ENCODE peak calls at places on chromosomes 13 and 19, in seven cellular contexts. G is brain microvascular endothelial cell, H is NB4, N is HFF-Myc, J is pancreas, D is AG04450, U is cardiac muscle cell. E is an unnamed sample.

GRCh38 chr19:48424694-48425219 is 21.0 kb upstream of the GRWD1 start:
- DNase-seq in N (no peak), U (peak; percentile 72), G (peak; percentile 66), D (no peak), H (peak; percentile 91), J (no peak), E (peak; percentile 75)

GRCh38 chr13:62320731-62321130 is 905.1 kb upstream of the PCDH20 start:
- DNase-seq in N (no peak), H (no peak), U (no peak), D (no peak), G (no peak), J (no peak), E (no peak)

GRCh38 chr19:31548941-31549340 is 199.7 kb upstream of the TSHZ3 start:
- DNase-seq in N (no peak), U (peak; percentile 63), D (peak; percentile 11), J (no peak), G (peak; percentile 2), H (peak; percentile 14), E (peak; percentile 61)

GRCh38 chr13:96690998-96691397 is 303.3 kb downstream of the OXGR1 start:
- DNase-seq in N (no peak), G (no peak), D (no peak), J (no peak), U (no peak), H (no peak), E (no peak)

GRCh38 chr13:44879452-44880058 is 109.7 kb downstream of the NUFIP1 start:
- DNase-seq in J (no peak), N (no peak), G (peak; percentile 50), U (peak; percentile 77), D (no peak), H (peak; percentile 61), E (peak; percentile 77)

GRCh38 chr19:44600466-44600865 is 12.9 kb upstream of the IGSF23 start:
- DNase-seq in N (no peak), G (no peak), U (no peak), H (no peak), D (no peak), J (no peak), E (no peak)

GRCh38 chr19:2441096-2441752 is 13.8 kb upstream of the TIMM13 start:
- DNase-seq in J (no peak), U (no peak), G (no peak), D (no peak), H (no peak), N (no peak), E (no peak)

GRCh38 chr19:18144361-18144760 is 8.6 kb upstream of the PIK3R2 start:
- DNase-seq in J (no peak), G (no peak), U (no peak), N (no peak), H (no peak), D (no peak), E (no peak)

GRCh38 chr19:35986664-35987570 is 8.1 kb upstream of the SDHAF1 start:
- DNase-seq in J (no peak), N (no peak), D (no peak), U (no peak), H (peak; percentile 58), G (no peak), E (no peak)

GRCh38 chr13:108895220-108895704 is 265.9 kb downstream of the MYO16 start:
- DNase-seq in G (peak; percentile 41), N (no peak), D (no peak), H (peak; percentile 56), J (no peak), U (peak; percentile 59), E (peak; percentile 52)

GRCh38 chr13:51006067-51006800 is 96.6 kb downstream of the RNASEH2B start:
- DNase-seq in N (no peak), J (no peak), H (no peak), U (peak; percentile 9), G (no peak), D (no peak), E (peak; percentile 19)

GRCh38 chr19:16328824-16329482 is 4.3 kb downstream of the KLF2 start:
- DNase-seq in N (no peak), U (no peak), J (no peak), D (no peak), G (no peak), H (peak; percentile 45), E (peak; percentile 77)

GRCh38 chr19:44552324-44552723 is 22.8 kb upstream of the CEACAM20 start:
- DNase-seq in J (no peak), N (no peak), U (peak; percentile 35), G (peak; percentile 24), H (peak; percentile 54), D (no peak), E (peak; percentile 53)

GRCh38 chr19:18685597-18686164 is 2.2 kb downstream of the CRTC1 start:
- DNase-seq in G (no peak), U (peak; percentile 22), N (no peak), D (no peak), J (no peak), H (no peak), E (peak; percentile 6)

GRCh38 chr19:1272423-1273262 is 2.7 kb upstream of the FAM174C start:
- DNase-seq in J (no peak), G (no peak), H (no peak), D (no peak), N (no peak), U (no peak), E (no peak)

GRCh38 chr19:1271528-1272422 is 2.6 kb downstream of the CIRBP start:
- DNase-seq in N (no peak), D (no peak), J (peak; percentile 40), H (no peak), U (no peak), G (no peak), E (no peak)

GRCh38 chr19:1274852-1275259 is 474 bp upstream of the FAM174C start:
- DNase-seq in D (no peak), J (no peak), H (no peak), U (no peak), G (no peak), N (no peak), E (no peak)

GRCh38 chr19:1274081-1274851 is 1.1 kb upstream of the FAM174C start:
- DNase-seq in N (no peak), D (no peak), G (no peak), U (no peak), J (peak; percentile 58), H (no peak), E (no peak)

GRCh38 chr19:1273263-1274041 is 1.9 kb upstream of the FAM174C start:
- DNase-seq in D (no peak), J (no peak), N (no peak), H (no peak), U (no peak), G (no peak), E (peak; percentile 18)
- H3K4me3 ChIP-seq in D (no peak overlapping the region), J (no peak overlapping the region), N (no peak overlapping the region), H (no peak overlapping the region), U (no peak overlapping the region), G (no peak overlapping the region), E (no peak overlapping the region)

GRCh38 chr13:41564046-41564445 is 106.7 kb downstream of the RGCC start:
- DNase-seq in J (no peak), H (no peak), D (no peak), N (no peak), U (peak; percentile 26), G (no peak), E (no peak)

GRCh38 chr13:41565221-41565620 is 107.9 kb downstream of the RGCC start:
- DNase-seq in G (peak; percentile 89), U (peak; percentile 67), H (no peak), N (no peak), J (no peak), D (peak; percentile 79), E (peak; percentile 57)

GRCh38 chr13:41568143-41568989 is 111.0 kb downstream of the RGCC start:
- DNase-seq in J (no peak), N (no peak), H (no peak), U (no peak), G (no peak), D (no peak), E (no peak)

GRCh38 chr13:41563501-41564001 is 106.2 kb downstream of the RGCC start:
- DNase-seq in N (no peak), G (peak; percentile 64), J (no peak), U (peak; percentile 54), H (no peak), D (no peak), E (peak; percentile 76)

GRCh38 chr13:41568990-41569387 is 111.6 kb downstream of the RGCC start:
- DNase-seq in G (no peak), J (no peak), H (no peak), N (no peak), U (peak; percentile 71), D (no peak), E (peak; percentile 61)
- TF ChIP-seq CTCF in G (peak; percentile 23), J (no peak), H (no peak), N (no peak), U (peak; percentile 8), D (peak; percentile 30), E (peak; percentile 25)

GRCh38 chr19:15109768-15110417 is 2.7 kb downstream of the SYDE1 start:
- DNase-seq in U (no peak), G (no peak), J (no peak), H (no peak), D (no peak), N (no peak), E (no peak)

GRCh38 chr19:15110418-15110815 is 3.2 kb downstream of the SYDE1 start:
- DNase-seq in G (no peak), D (no peak), H (no peak), N (no peak), J (no peak), U (no peak), E (no peak)

GRCh38 chr19:15107056-15108010 is at the start of gene SYDE1:
- DNase-seq in H (no peak), G (no peak), J (peak; percentile 34), D (no peak), N (no peak), U (peak; percentile 80), E (peak; percentile 73)

GRCh38 chr19:15108145-15108844 is 1.1 kb downstream of the SYDE1 start:
- DNase-seq in D (no peak), J (no peak), G (no peak), N (no peak), U (peak; percentile 21), H (no peak), E (no peak)

GRCh38 chr19:15108845-15109767 is 1.9 kb downstream of the SYDE1 start:
- DNase-seq in J (no peak), N (no peak), H (no peak), G (no peak), D (no peak), U (no peak), E (no peak)
- H3K4me3 ChIP-seq in J (no peak overlapping the region), N (peak overlapping the region; percentile 70), H (no peak overlapping the region), G (peak overlapping the region; percentile 76), D (peak overlapping the region; percentile 78), U (no peak overlapping the region), E (no peak overlapping the region)

DNA sequence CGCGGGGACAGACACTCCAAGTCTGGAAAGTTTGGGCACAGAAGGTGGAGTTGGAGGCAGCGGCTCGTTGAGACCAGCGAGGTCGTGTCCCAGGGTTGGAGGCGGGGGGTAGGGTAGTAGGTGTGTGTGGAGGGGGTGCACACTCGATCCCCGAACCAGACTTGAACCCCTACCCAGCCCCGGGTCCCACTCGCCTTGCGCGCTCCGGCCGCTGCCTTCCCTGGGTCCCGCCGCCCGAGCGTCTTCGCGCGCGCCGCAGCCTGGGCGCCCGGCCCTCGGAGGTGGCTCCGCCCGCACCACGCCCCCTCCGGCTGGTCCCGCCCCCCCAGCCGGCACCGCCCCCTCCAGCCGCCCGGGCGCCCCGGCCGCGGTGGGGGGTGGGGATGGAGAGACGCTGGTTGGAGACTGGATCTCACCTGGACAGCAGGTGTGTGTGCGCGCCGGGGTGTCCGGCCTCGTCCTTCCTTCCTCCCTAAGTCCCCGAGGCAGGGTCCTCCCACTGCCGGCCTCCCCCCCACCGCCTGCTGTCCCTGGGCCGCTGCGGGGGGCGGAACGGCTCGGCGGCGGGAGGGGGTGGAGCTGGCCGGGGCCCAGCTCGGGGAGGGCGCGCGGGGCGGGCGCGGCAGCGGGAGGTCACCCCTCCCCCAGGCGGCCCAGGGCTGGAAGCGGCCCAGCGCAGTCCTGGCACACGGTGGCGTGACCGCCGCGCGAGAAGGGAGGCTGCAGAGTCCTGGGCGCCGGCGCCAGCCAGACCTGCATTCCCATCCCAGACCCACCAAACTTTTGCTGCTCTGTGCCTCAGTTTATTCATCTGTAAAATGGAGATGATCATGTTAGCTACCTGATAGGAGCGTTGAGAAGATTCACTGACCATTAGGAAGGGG is at the start of gene KANK2:
- DNase-seq in U (peak; percentile 85), D (no peak), N (no peak), G (peak; percentile 33), J (peak; percentile 93), H (peak; percentile 81), E (peak; percentile 75)
- TF ChIP-seq CTCF in U (no peak), D (no peak), N (no peak), G (no peak), J (no peak), H (no peak), E (no peak)